ENCODE peak calls at places on chromosomes 6 and 20, in eight cellular contexts. One of them, this sample, is unnamed.

GRCh38 chr6:22392711-22393110 is 95.9 kb upstream of the PRL start:
- DNase-seq in COR-L47: no peak
- DNase-seq in NCI-H1694 treated with DMSO at 0.1 percent for 48 hours: no peak
- DNase-seq in occipital lobe: no peak
- DNase-seq in adrenal gland: no peak
- DNase-seq in GM03348: no peak
- DNase-seq in RPMI8226: no peak
- DNase-seq in OCI-LY7: no peak
- DNase-seq in this sample: no peak

GRCh38 chr6:4401408-4402367 is 266.3 kb upstream of the ECI2 start:
- DNase-seq in COR-L47: no peak
- DNase-seq in occipital lobe: no peak
- DNase-seq in GM03348: no peak
- DNase-seq in RPMI8226: no peak
- DNase-seq in adrenal gland: peak; percentile 55
- DNase-seq in OCI-LY7: no peak
- DNase-seq in NCI-H1694 treated with DMSO at 0.1 percent for 48 hours: no peak
- DNase-seq in this sample: no peak

GRCh38 chr20:50121858-50122271 is 8.9 kb upstream of the UBE2V1 start:
- DNase-seq in COR-L47: no peak
- DNase-seq in adrenal gland: no peak
- DNase-seq in NCI-H1694 treated with DMSO at 0.1 percent for 48 hours: no peak
- DNase-seq in GM03348: peak; percentile 53
- DNase-seq in RPMI8226: no peak
- DNase-seq in OCI-LY7: peak; percentile 22
- DNase-seq in occipital lobe: no peak
- DNase-seq in this sample: no peak

GRCh38 chr6:75155586-75155985 is 50.3 kb downstream of the COL12A1 start:
- DNase-seq in COR-L47: no peak
- DNase-seq in GM03348: no peak
- DNase-seq in NCI-H1694 treated with DMSO at 0.1 percent for 48 hours: no peak
- DNase-seq in occipital lobe: no peak
- DNase-seq in adrenal gland: no peak
- DNase-seq in OCI-LY7: no peak
- DNase-seq in RPMI8226: no peak
- DNase-seq in this sample: no peak

GRCh38 chr20:46563170-46563847 is 12.9 kb upstream of the OCSTAMP start:
- DNase-seq in OCI-LY7: no peak
- DNase-seq in RPMI8226: no peak
- DNase-seq in NCI-H1694 treated with DMSO at 0.1 percent for 48 hours: no peak
- DNase-seq in adrenal gland: no peak
- DNase-seq in occipital lobe: no peak
- DNase-seq in GM03348: no peak
- DNase-seq in COR-L47: no peak
- DNase-seq in this sample: no peak

GRCh38 chr6:35955970-35956369 is 35.1 kb upstream of the SRPK1 start:
- DNase-seq in COR-L47: no peak
- DNase-seq in RPMI8226: no peak
- DNase-seq in GM03348: no peak
- DNase-seq in NCI-H1694 treated with DMSO at 0.1 percent for 48 hours: no peak
- DNase-seq in OCI-LY7: peak; percentile 10
- DNase-seq in occipital lobe: no peak
- DNase-seq in adrenal gland: no peak
- DNase-seq in this sample: no peak

GRCh38 chr6:45614488-45615285 is 237.0 kb upstream of the SUPT3H start:
- DNase-seq in OCI-LY7: no peak
- DNase-seq in COR-L47: no peak
- DNase-seq in GM03348: no peak
- DNase-seq in adrenal gland: no peak
- DNase-seq in occipital lobe: no peak
- DNase-seq in RPMI8226: peak; percentile 26
- DNase-seq in NCI-H1694 treated with DMSO at 0.1 percent for 48 hours: no peak
- DNase-seq in this sample: no peak

GRCh38 chr6:34992353-34992752 is 103.3 kb downstream of the ANKS1A start:
- DNase-seq in RPMI8226: no peak
- DNase-seq in occipital lobe: no peak
- DNase-seq in COR-L47: peak; percentile 92
- DNase-seq in OCI-LY7: no peak
- DNase-seq in adrenal gland: no peak
- DNase-seq in GM03348: no peak
- DNase-seq in NCI-H1694 treated with DMSO at 0.1 percent for 48 hours: no peak
- DNase-seq in this sample: no peak

GRCh38 chr20:10476319-10476724 is 41.2 kb downstream of the SLX4IP start:
- DNase-seq in GM03348: peak; percentile 40
- DNase-seq in RPMI8226: peak; percentile 82
- DNase-seq in adrenal gland: no peak
- DNase-seq in occipital lobe: no peak
- DNase-seq in NCI-H1694 treated with DMSO at 0.1 percent for 48 hours: no peak
- DNase-seq in COR-L47: no peak
- DNase-seq in OCI-LY7: peak; percentile 62
- DNase-seq in this sample: no peak

GRCh38 chr6:33297406-33297955 is 1.3 kb downstream of the RGL2 start:
- DNase-seq in COR-L47: no peak
- DNase-seq in occipital lobe: no peak
- DNase-seq in RPMI8226: peak; percentile 41
- DNase-seq in NCI-H1694 treated with DMSO at 0.1 percent for 48 hours: no peak
- DNase-seq in OCI-LY7: peak; percentile 43
- DNase-seq in adrenal gland: peak; percentile 75
- DNase-seq in GM03348: no peak
- DNase-seq in this sample: no peak

GRCh38 chr6:42451595-42452170 is at the start of gene TRERF1:
- DNase-seq in COR-L47: peak; percentile 76
- DNase-seq in RPMI8226: peak; percentile 76
- DNase-seq in OCI-LY7: peak; percentile 88
- DNase-seq in NCI-H1694 treated with DMSO at 0.1 percent for 48 hours: peak; percentile 60
- DNase-seq in occipital lobe: peak; percentile 60
- DNase-seq in GM03348: peak; percentile 76
- DNase-seq in adrenal gland: peak; percentile 70
- DNase-seq in this sample: no peak

GRCh38 chr6:44053760-44054556 is 73.3 kb downstream of the MRPL14 start:
- DNase-seq in RPMI8226: no peak
- DNase-seq in occipital lobe: no peak
- DNase-seq in adrenal gland: no peak
- DNase-seq in OCI-LY7: no peak
- DNase-seq in COR-L47: no peak
- DNase-seq in GM03348: peak; percentile 62
- DNase-seq in NCI-H1694 treated with DMSO at 0.1 percent for 48 hours: no peak
- DNase-seq in this sample: no peak

GRCh38 chr20:8183526-8183925 is 51.5 kb downstream of the PLCB1 start:
- DNase-seq in adrenal gland: no peak
- DNase-seq in RPMI8226: no peak
- DNase-seq in NCI-H1694 treated with DMSO at 0.1 percent for 48 hours: no peak
- DNase-seq in OCI-LY7: no peak
- DNase-seq in COR-L47: no peak
- DNase-seq in GM03348: peak; percentile 38
- DNase-seq in occipital lobe: no peak
- DNase-seq in this sample: no peak

GRCh38 chr6:3749390-3749978 is 2.0 kb downstream of the PXDC1 start:
- DNase-seq in adrenal gland: no peak
- DNase-seq in OCI-LY7: no peak
- DNase-seq in NCI-H1694 treated with DMSO at 0.1 percent for 48 hours: no peak
- DNase-seq in RPMI8226: peak; percentile 47
- DNase-seq in GM03348: no peak
- DNase-seq in occipital lobe: no peak
- DNase-seq in COR-L47: no peak
- DNase-seq in this sample: no peak

GRCh38 chr20:8583209-8584106 is 451.4 kb downstream of the PLCB1 start:
- DNase-seq in COR-L47: no peak
- DNase-seq in RPMI8226: no peak
- DNase-seq in adrenal gland: no peak
- DNase-seq in occipital lobe: no peak
- DNase-seq in OCI-LY7: peak; percentile 36
- DNase-seq in NCI-H1694 treated with DMSO at 0.1 percent for 48 hours: no peak
- DNase-seq in GM03348: peak; percentile 48
- DNase-seq in this sample: no peak

GRCh38 chr20:31760457-31761240 is 21.6 kb downstream of the TPX2 start:
- DNase-seq in COR-L47: no peak
- DNase-seq in OCI-LY7: no peak
- DNase-seq in GM03348: no peak
- DNase-seq in occipital lobe: no peak
- DNase-seq in adrenal gland: no peak
- DNase-seq in NCI-H1694 treated with DMSO at 0.1 percent for 48 hours: no peak
- DNase-seq in RPMI8226: no peak
- DNase-seq in this sample: no peak

GRCh38 chr6:11428895-11429294 is 108.7 kb upstream of the TMEM170B start:
- DNase-seq in GM03348: peak; percentile 81
- DNase-seq in OCI-LY7: peak; percentile 18
- DNase-seq in COR-L47: no peak
- DNase-seq in RPMI8226: no peak
- DNase-seq in occipital lobe: no peak
- DNase-seq in adrenal gland: no peak
- DNase-seq in NCI-H1694 treated with DMSO at 0.1 percent for 48 hours: no peak
- DNase-seq in this sample: no peak

GRCh38 chr6:42294759-42295158 is 77.1 kb upstream of the MRPS10 start:
- DNase-seq in RPMI8226: no peak
- DNase-seq in OCI-LY7: no peak
- DNase-seq in occipital lobe: no peak
- DNase-seq in COR-L47: no peak
- DNase-seq in adrenal gland: peak; percentile 62
- DNase-seq in GM03348: peak; percentile 61
- DNase-seq in NCI-H1694 treated with DMSO at 0.1 percent for 48 hours: no peak
- DNase-seq in this sample: no peak

GRCh38 chr6:13427838-13428527 is 59.4 kb downstream of the GFOD1 start:
- DNase-seq in RPMI8226: no peak
- DNase-seq in adrenal gland: peak; percentile 51
- DNase-seq in occipital lobe: no peak
- DNase-seq in COR-L47: no peak
- DNase-seq in NCI-H1694 treated with DMSO at 0.1 percent for 48 hours: no peak
- DNase-seq in GM03348: no peak
- DNase-seq in OCI-LY7: peak; percentile 72
- DNase-seq in this sample: no peak

GRCh38 chr6:75609639-75610590 is 8.2 kb downstream of the SENP6 start:
- DNase-seq in NCI-H1694 treated with DMSO at 0.1 percent for 48 hours: no peak
- DNase-seq in OCI-LY7: no peak
- DNase-seq in adrenal gland: no peak
- DNase-seq in RPMI8226: no peak
- DNase-seq in GM03348: peak; percentile 6
- DNase-seq in occipital lobe: no peak
- DNase-seq in COR-L47: no peak
- DNase-seq in this sample: no peak

GRCh38 chr6:14310955-14311354 is 193.4 kb downstream of the CD83 start:
- DNase-seq in RPMI8226: no peak
- DNase-seq in NCI-H1694 treated with DMSO at 0.1 percent for 48 hours: no peak
- DNase-seq in GM03348: no peak
- DNase-seq in adrenal gland: no peak
- DNase-seq in COR-L47: no peak
- DNase-seq in OCI-LY7: no peak
- DNase-seq in occipital lobe: no peak
- DNase-seq in this sample: no peak

GRCh38 chr6:118934461-118935330 is at the start of gene MCM9:
- DNase-seq in OCI-LY7: peak; percentile 95
- DNase-seq in COR-L47: peak; percentile 60
- DNase-seq in RPMI8226: peak; percentile 92
- DNase-seq in occipital lobe: peak; percentile 78
- DNase-seq in GM03348: peak; percentile 97
- DNase-seq in NCI-H1694 treated with DMSO at 0.1 percent for 48 hours: peak; percentile 48
- DNase-seq in adrenal gland: peak; percentile 94
- DNase-seq in this sample: peak; percentile 64

GRCh38 chr6:50187212-50188055 is 137.7 kb upstream of the DEFB112 start:
- DNase-seq in adrenal gland: no peak
- DNase-seq in occipital lobe: no peak
- DNase-seq in COR-L47: peak; percentile 57
- DNase-seq in NCI-H1694 treated with DMSO at 0.1 percent for 48 hours: no peak
- DNase-seq in OCI-LY7: no peak
- DNase-seq in GM03348: no peak
- DNase-seq in RPMI8226: no peak
- DNase-seq in this sample: no peak

GRCh38 chr6:118663993-118664985 is 12.9 kb upstream of the CEP85L start:
- DNase-seq in OCI-LY7: no peak
- DNase-seq in COR-L47: no peak
- DNase-seq in RPMI8226: no peak
- DNase-seq in NCI-H1694 treated with DMSO at 0.1 percent for 48 hours: no peak
- DNase-seq in occipital lobe: no peak
- DNase-seq in adrenal gland: no peak
- DNase-seq in GM03348: no peak
- DNase-seq in this sample: no peak

GRCh38 chr20:43776691-43777090 is 49.9 kb upstream of the GTSF1L start:
- DNase-seq in GM03348: no peak
- DNase-seq in OCI-LY7: no peak
- DNase-seq in adrenal gland: no peak
- DNase-seq in COR-L47: no peak
- DNase-seq in RPMI8226: no peak
- DNase-seq in NCI-H1694 treated with DMSO at 0.1 percent for 48 hours: no peak
- DNase-seq in occipital lobe: no peak
- DNase-seq in this sample: no peak

GRCh38 chr6:122007366-122007765 is 392.1 kb upstream of the HSF2 start:
- DNase-seq in RPMI8226: no peak
- DNase-seq in NCI-H1694 treated with DMSO at 0.1 percent for 48 hours: no peak
- DNase-seq in COR-L47: no peak
- DNase-seq in occipital lobe: no peak
- DNase-seq in OCI-LY7: no peak
- DNase-seq in adrenal gland: no peak
- DNase-seq in GM03348: peak; percentile 3
- DNase-seq in this sample: no peak

GRCh38 chr6:90989763-90990162 is 402.9 kb upstream of the MAP3K7 start:
- DNase-seq in RPMI8226: no peak
- DNase-seq in COR-L47: no peak
- DNase-seq in NCI-H1694 treated with DMSO at 0.1 percent for 48 hours: no peak
- DNase-seq in GM03348: no peak
- DNase-seq in adrenal gland: no peak
- DNase-seq in OCI-LY7: no peak
- DNase-seq in occipital lobe: no peak
- DNase-seq in this sample: no peak

This sample was measured in iPS DF 6.9.